ENCODE peak calls at places on chromosome 18, in eight cellular contexts. D is NCI-H146, V is T-helper 9 cell, Y is A172, L is NCI-H1048, S is A549, Q is substantia nigra, W is adipocyte. O is an unnamed sample.
A peak's percentile ranks its signal among the peaks of the same experiment; 100 is the strongest.

GRCh38 chr18:75538727-75539126 is 111.2 kb upstream of the SMIM21 start:
- DNase-seq in D (no peak), Q (no peak), Y (peak; percentile 3), L (no peak), S (no peak), W (peak; percentile 71), V (no peak), O (no peak)

GRCh38 chr18:12278765-12279682 is 24.9 kb downstream of the CIDEA start:
- DNase-seq in Y (peak; percentile 74), D (no peak), L (no peak), W (peak; percentile 97), V (no peak), Q (peak; percentile 78), S (no peak), O (no peak)

GRCh38 chr18:61546598-61546997 is 213.4 kb downstream of the CDH20 start:
- DNase-seq in S (no peak), Q (no peak), V (no peak), D (no peak), W (peak; percentile 47), L (no peak), Y (peak; percentile 59), O (no peak)

GRCh38 chr18:79804130-79804772 is 6.5 kb downstream of the KCNG2 start:
- DNase-seq in W (no peak), Y (no peak), V (no peak), Q (no peak), S (no peak), D (no peak), L (no peak), O (no peak)

GRCh38 chr18:63889641-63890040 is 2.1 kb downstream of the SERPINB2 start:
- DNase-seq in S (no peak), Q (no peak), W (no peak), V (no peak), Y (no peak), L (no peak), D (no peak), O (no peak)

GRCh38 chr18:57087985-57088384 is 58.9 kb upstream of the BOD1L2 start:
- DNase-seq in D (no peak), V (no peak), L (no peak), Q (no peak), S (no peak), Y (peak; percentile 54), W (no peak), O (no peak)

GRCh38 chr18:29321561-29321960 is 1144.6 kb upstream of the CDH2 start:
- DNase-seq in L (no peak), Y (no peak), S (no peak), W (peak; percentile 5), V (no peak), Q (no peak), D (no peak), O (no peak)

GRCh38 chr18:68533641-68534040 is 181.3 kb downstream of the TMX3 start:
- DNase-seq in V (no peak), Y (no peak), W (peak; percentile 38), D (no peak), Q (no peak), S (no peak), L (no peak), O (no peak)

GRCh38 chr18:47898055-47898454 is 32.4 kb downstream of the SMAD2 start:
- DNase-seq in V (no peak), W (no peak), S (no peak), L (no peak), Q (no peak), Y (no peak), D (peak; percentile 42), O (no peak)

GRCh38 chr18:60292186-60292585 is 80.4 kb downstream of the MC4R start:
- DNase-seq in Q (no peak), Y (no peak), L (no peak), W (no peak), D (no peak), V (no peak), S (no peak), O (peak; percentile 63)

GRCh38 chr18:8871484-8871883 is 166.1 kb downstream of the MTCL1 start:
- DNase-seq in S (no peak), Q (no peak), Y (no peak), L (no peak), W (no peak), V (no peak), D (no peak), O (no peak)

GRCh38 chr18:60044290-60045006 is 144.7 kb downstream of the PMAIP1 start:
- DNase-seq in V (no peak), L (no peak), W (peak; percentile 74), Q (no peak), Y (peak; percentile 69), D (peak; percentile 7), S (peak; percentile 17), O (no peak)

GRCh38 chr18:13653746-13654455 is 72.5 kb downstream of the FAM210A start:
- DNase-seq in W (no peak), L (no peak), V (no peak), Q (no peak), S (no peak), D (no peak), Y (no peak), O (no peak)

GRCh38 chr18:55384551-55385275 is 203.3 kb downstream of the TCF4 start:
- DNase-seq in V (no peak), Q (no peak), L (peak; percentile 6), D (peak; percentile 75), S (no peak), Y (peak; percentile 18), W (peak; percentile 59), O (no peak)

GRCh38 chr18:29160123-29160522 is 983.2 kb upstream of the CDH2 start:
- DNase-seq in D (peak; percentile 88), Q (no peak), Y (peak; percentile 32), S (no peak), W (no peak), V (no peak), L (no peak), O (no peak)

GRCh38 chr18:9575558-9575957 is 38.8 kb downstream of the PPP4R1 start:
- DNase-seq in Q (peak; percentile 20), W (peak; percentile 98), S (peak; percentile 44), V (no peak), D (peak; percentile 92), L (no peak), Y (peak; percentile 89), O (no peak)

GRCh38 chr18:53753616-53754015 is 470.9 kb downstream of the MBD2 start:
- DNase-seq in Q (no peak), W (no peak), Y (no peak), S (no peak), L (no peak), D (peak; percentile 19), V (no peak), O (no peak)

GRCh38 chr18:11953113-11953512 is 28.2 kb upstream of the IMPA2 start:
- DNase-seq in V (no peak), L (no peak), Y (no peak), S (no peak), Q (no peak), W (no peak), D (no peak), O (no peak)

GRCh38 chr18:68314403-68314802 is 400.5 kb downstream of the TMX3 start:
- DNase-seq in Q (no peak), Y (peak; percentile 27), S (no peak), W (peak; percentile 59), V (no peak), D (no peak), L (no peak), O (no peak)

O was measured in NCI-H1436.